ENCODE peak calls at places on chromosome 2, in four cellular contexts. X, O, T and D are unnamed samples.

GRCh38 chr2:10897956-10898355 is 13.8 kb upstream of the KCNF1 start:
- DNase-seq in X (no peak), O (peak; percentile 23), T (no peak), D (no peak)

GRCh38 chr2:8146329-8147048 is 535.4 kb upstream of the ID2 start:
- DNase-seq in X (no peak), O (no peak), T (no peak), D (no peak)

GRCh38 chr2:32235315-32235714 is 29.4 kb downstream of the NLRC4 start:
- DNase-seq in X (no peak), O (no peak), T (no peak), D (no peak)

GRCh38 chr2:27683390-27684071 is 19.8 kb downstream of the SLC4A1AP start:
- DNase-seq in X (peak; percentile 96), O (peak; percentile 90), T (peak; percentile 78), D (peak; percentile 72)

GRCh38 chr2:75276093-75277055 is 77.1 kb upstream of the TACR1 start:
- DNase-seq in X (no peak), O (peak; percentile 66), T (peak; percentile 51), D (peak; percentile 17)

GRCh38 chr2:9378433-9379371 is 44.6 kb downstream of the ITGB1BP1 start:
- DNase-seq in X (no peak), O (peak; percentile 77), T (peak; percentile 82), D (peak; percentile 53)

GRCh38 chr2:170123593-170123992 is 54.4 kb upstream of the MYO3B start:
- DNase-seq in X (peak; percentile 7), O (peak; percentile 3), T (no peak), D (peak; percentile 35)

GRCh38 chr2:33291278-33292013 is 185.0 kb upstream of the RASGRP3 start:
- DNase-seq in X (no peak), O (peak; percentile 90), T (peak; percentile 50), D (peak; percentile 56)

GRCh38 chr2:37984589-37984988 is 59.5 kb downstream of the RMDN2 start:
- DNase-seq in X (no peak), O (peak; percentile 54), T (no peak), D (peak; percentile 1)

GRCh38 chr2:157840568-157841156 is 35.5 kb downstream of the ACVR1 start:
- DNase-seq in X (no peak), O (peak; percentile 66), T (no peak), D (no peak)

GRCh38 chr2:12009323-12009905 is 263.0 kb downstream of the LPIN1 start:
- DNase-seq in X (no peak), O (no peak), T (no peak), D (no peak)

GRCh38 chr2:120301289-120301688 is 44.6 kb upstream of the INHBB start:
- DNase-seq in X (no peak), O (no peak), T (no peak), D (no peak)

GRCh38 chr2:62305421-62306176 is 109.7 kb downstream of the B3GNT2 start:
- DNase-seq in X (no peak), O (no peak), T (no peak), D (no peak)

GRCh38 chr2:170462433-170463205 is 252.5 kb upstream of the SP5 start:
- DNase-seq in X (no peak), O (no peak), T (no peak), D (no peak)

GRCh38 chr2:220469201-220469600 is 841.8 kb downstream of the SLC4A3 start:
- DNase-seq in X (no peak), O (peak; percentile 59), T (peak; percentile 68), D (peak; percentile 21)

GRCh38 chr2:187825108-187825507 is 270.9 kb upstream of the TFPI start:
- DNase-seq in X (no peak), O (no peak), T (no peak), D (no peak)

GRCh38 chr2:32825291-32825712 is 121.5 kb upstream of the LTBP1 start:
- DNase-seq in X (no peak), O (peak; percentile 44), T (peak; percentile 23), D (peak; percentile 5)

GRCh38 chr2:239531456-239532304 is 130.9 kb upstream of the HDAC4 start:
- DNase-seq in X (no peak), O (no peak), T (no peak), D (no peak)

GRCh38 chr2:174779361-174779928 is 15.2 kb upstream of the CHRNA1 start:
- DNase-seq in X (no peak), O (peak; percentile 64), T (peak; percentile 78), D (no peak)

GRCh38 chr2:241035142-241035817 is 36.9 kb downstream of the SNED1 start:
- DNase-seq in X (no peak), O (no peak), T (no peak), D (no peak)

GRCh38 chr2:21043744-21044532 is at the start of gene APOB:
- DNase-seq in X (no peak), O (no peak), T (no peak), D (no peak)

GRCh38 chr2:8009010-8009597 is 672.8 kb upstream of the ID2 start:
- DNase-seq in X (no peak), O (peak; percentile 34), T (no peak), D (peak; percentile 39)

GRCh38 chr2:59761966-59762365 is 791.5 kb downstream of the BCL11A start:
- DNase-seq in X (no peak), O (no peak), T (no peak), D (no peak)

GRCh38 chr2:155151945-155152344 is 453.4 kb downstream of the KCNJ3 start:
- DNase-seq in X (no peak), O (no peak), T (no peak), D (no peak)

GRCh38 chr2:187078297-187078696 is 229.3 kb upstream of the ZSWIM2 start:
- DNase-seq in X (no peak), O (peak; percentile 41), T (peak; percentile 41), D (peak; percentile 10)

GRCh38 chr2:174621323-174621722 is 23.7 kb upstream of the WIPF1 start:
- DNase-seq in X (no peak), O (no peak), T (no peak), D (no peak)

GRCh38 chr2:46198164-46198883 is 98.9 kb upstream of the EPAS1 start:
- DNase-seq in X (no peak), O (no peak), T (no peak), D (no peak)

GRCh38 chr2:5521462-5521861 is 170.7 kb upstream of the SOX11 start:
- DNase-seq in X (no peak), O (no peak), T (no peak), D (no peak)

GRCh38 chr2:192749606-192750200 is 555.0 kb upstream of the TMEFF2 start:
- DNase-seq in X (peak; percentile 31), O (peak; percentile 21), T (no peak), D (peak; percentile 29)

GRCh38 chr2:6832995-6833604 is 32.6 kb downstream of the CMPK2 start:
- DNase-seq in X (no peak), O (no peak), T (no peak), D (no peak)

GRCh38 chr2:11583203-11583752 is 49.4 kb downstream of the GREB1 start:
- DNase-seq in X (no peak), O (no peak), T (no peak), D (peak; percentile 21)

GRCh38 chr2:219416233-219416598 is 2.0 kb upstream of the DES start:
- DNase-seq in X (no peak), O (no peak), T (no peak), D (no peak)

GRCh38 chr2:158984554-158985207 is 16.2 kb downstream of the TANC1 start:
- DNase-seq in X (no peak), O (no peak), T (no peak), D (no peak)

GRCh38 chr2:122519366-122519765 is 763.9 kb downstream of the TSN start:
- DNase-seq in X (no peak), O (no peak), T (no peak), D (no peak)

GRCh38 chr2:241017228-241017940 is 19.0 kb downstream of the SNED1 start:
- DNase-seq in X (no peak), O (no peak), T (no peak), D (no peak)

GRCh38 chr2:158269143-158269542 is 167.5 kb downstream of the UPP2 start:
- DNase-seq in X (no peak), O (no peak), T (no peak), D (no peak)

GRCh38 chr2:151974997-151975396 is 123.8 kb downstream of the CACNB4 start:
- DNase-seq in X (no peak), O (no peak), T (no peak), D (no peak)

GRCh38 chr2:226001716-226002115 is 602.2 kb downstream of the NYAP2 start:
- DNase-seq in X (no peak), O (peak; percentile 24), T (no peak), D (peak; percentile 62)

GRCh38 chr2:207813221-207813916 is 43.7 kb upstream of the FZD5 start:
- DNase-seq in X (no peak), O (no peak), T (no peak), D (no peak)